ENCODE peak calls at places on chromosomes 3 and 15, in four cellular contexts. D, U, Z and C are unnamed samples.

GRCh38 chr15:27457766-27458165 is 486.8 kb downstream of the GABRG3 start:
- DNase-seq in U (no peak), D (no peak), Z (no peak), C (no peak)

GRCh38 chr3:89216021-89216739 is 108.8 kb downstream of the EPHA3 start:
- DNase-seq in U (no peak), Z (no peak), D (no peak), C (no peak)

GRCh38 chr15:87167706-87168105 is 1088.0 kb downstream of the AGBL1 start:
- DNase-seq in D (no peak), U (no peak), Z (no peak), C (no peak)

GRCh38 chr3:120272294-120272693 is 12.7 kb downstream of the GPR156 start:
- DNase-seq in D (no peak), Z (no peak), U (no peak), C (no peak)

GRCh38 chr3:12990781-12991480 is 82.3 kb downstream of the IQSEC1 start:
- DNase-seq in D (no peak), Z (no peak), U (no peak), C (no peak)

GRCh38 chr3:186303985-186304384 is 58.0 kb downstream of the DGKG start:
- DNase-seq in D (no peak), Z (no peak), U (no peak), C (no peak)

GRCh38 chr15:65338366-65338765 is 33.9 kb downstream of the RNU5B-1 start:
- DNase-seq in U (no peak), D (no peak), Z (no peak), C (no peak)

GRCh38 chr15:48385431-48385830 is 54.2 kb downstream of the DUT start:
- DNase-seq in U (no peak), D (no peak), Z (no peak), C (no peak)

GRCh38 chr15:35481992-35482391 is 64.0 kb downstream of the DPH6 start:
- DNase-seq in Z (no peak), D (no peak), U (no peak), C (no peak)

GRCh38 chr3:46395210-46395661 is 11.6 kb downstream of the CCR5AS start:
- DNase-seq in D (no peak), U (no peak), Z (no peak), C (peak)

GRCh38 chr15:29864501-29864900 is 42.2 kb upstream of the TJP1 start:
- DNase-seq in D (no peak), U (no peak), Z (no peak), C (no peak)

GRCh38 chr3:26963356-26963742 is 340.8 kb downstream of the LRRC3B start:
- DNase-seq in Z (no peak), D (peak), U (no peak), C (no peak)

GRCh38 chr3:110708166-110708565 is 363.4 kb upstream of the NECTIN3 start:
- DNase-seq in U (no peak), D (no peak), Z (no peak), C (no peak)

GRCh38 chr3:33144433-33144832 is 30.6 kb downstream of the CRTAP start:
- DNase-seq in Z (peak), U (no peak), D (peak), C (no peak)